ENCODE peak calls at places on chromosomes 5 and 9, in seven cellular contexts. L is brain microvascular endothelial cell, O is lower lobe of right lung, A is astrocyte of the cerebellum, P is cardiac fibroblast, F is fibroblast of lung, B is AG09309. G is an unnamed sample.

GRCh38 chr9:107246259-107247254 is 36.5 kb upstream of the RAD23B start:
- DNase-seq in A (no peak), B (no peak), F (peak), O (no peak), P (no peak), L (no peak), G (no peak)

GRCh38 chr5:119269061-119269579 is 86.7 kb upstream of the TNFAIP8 start:
- DNase-seq in A (no peak), L (peak), F (peak), O (peak), P (peak), B (no peak), G (no peak)

GRCh38 chr5:81203729-81204128 is 29.4 kb upstream of the CKMT2 start:
- DNase-seq in A (no peak), O (no peak), B (no peak), L (no peak), F (no peak), P (no peak), G (no peak)

GRCh38 chr9:19145881-19146280 is 18.6 kb upstream of the PLIN2 start:
- DNase-seq in A (no peak), F (no peak), L (no peak), P (no peak), O (no peak), B (no peak), G (no peak)

GRCh38 chr9:72577212-72577753 is 55.9 kb downstream of the TMC1 start:
- DNase-seq in F (peak), L (no peak), O (no peak), A (peak), B (peak), P (peak), G (peak)

GRCh38 chr5:87268970-87269377 is 1.3 kb downstream of the RASA1 start:
- DNase-seq in F (peak), A (no peak), B (no peak), P (no peak), O (no peak), L (no peak), G (no peak)

GRCh38 chr9:106927916-106928315 is 65.0 kb downstream of the ZNF462 start:
- DNase-seq in B (no peak), O (no peak), F (peak), A (no peak), P (peak), L (no peak), G (no peak)

GRCh38 chr5:150164640-150165039 is 1.9 kb upstream of the CDX1 start:
- DNase-seq in F (no peak), L (no peak), P (no peak), O (no peak), A (no peak), B (no peak), G (no peak)

GRCh38 chr5:154286557-154286956 is 96.0 kb downstream of the GALNT10 start:
- DNase-seq in L (no peak), A (no peak), O (no peak), P (peak), B (no peak), F (peak), G (no peak)

GRCh38 chr5:87541033-87541432 is 128.3 kb upstream of the CCNH start:
- DNase-seq in O (no peak), B (peak), P (peak), A (peak), F (peak), L (peak), G (no peak)

GRCh38 chr9:135522137-135522877 is 1.1 kb downstream of the LCN1 start:
- DNase-seq in P (no peak), B (no peak), F (no peak), O (no peak), A (no peak), L (no peak), G (no peak)

GRCh38 chr9:21856301-21857094 is 54.1 kb downstream of the MTAP start:
- DNase-seq in F (peak), O (no peak), A (no peak), B (peak), L (no peak), P (peak), G (peak)

GRCh38 chr9:32292611-32293010 is 91.8 kb upstream of the ACO1 start:
- DNase-seq in O (no peak), F (no peak), B (no peak), P (no peak), A (no peak), L (no peak), G (no peak)

GRCh38 chr9:101093620-101094019 is 65.1 kb downstream of the PLPPR1 start:
- DNase-seq in P (no peak), B (no peak), L (no peak), O (no peak), F (peak), A (peak), G (no peak)

GRCh38 chr9:88593537-88594185 is 58.7 kb downstream of the NXNL2 start:
- DNase-seq in O (no peak), P (peak), F (peak), B (no peak), L (peak), A (peak), G (no peak)

GRCh38 chr9:83707518-83707767 is 315 bp downstream of the UBQLN1 start:
- DNase-seq in B (peak), A (no peak), F (peak), O (no peak), L (peak), P (no peak), G (no peak)

GRCh38 chr5:176921669-176922196 is 22.6 kb upstream of the HK3 start:
- DNase-seq in O (no peak), F (peak), B (no peak), A (peak), P (no peak), L (no peak), G (no peak)

GRCh38 chr9:4196886-4197285 is 103.0 kb downstream of the GLIS3 start:
- DNase-seq in P (peak), A (no peak), F (no peak), L (no peak), O (no peak), B (no peak), G (no peak)

GRCh38 chr9:131593936-131594665 is 48.8 kb downstream of the PRRT1B start:
- DNase-seq in F (no peak), O (no peak), P (no peak), A (no peak), B (no peak), L (no peak), G (no peak)

GRCh38 chr9:131395027-131395744 is 1.3 kb downstream of the PRRC2B start:
- DNase-seq in A (no peak), P (no peak), L (no peak), B (no peak), F (peak), O (peak), G (no peak)

GRCh38 chr5:5348135-5348534 is 74.3 kb upstream of the ICE1 start:
- DNase-seq in F (no peak), L (no peak), A (no peak), B (no peak), O (no peak), P (no peak), G (no peak)

DNA sequence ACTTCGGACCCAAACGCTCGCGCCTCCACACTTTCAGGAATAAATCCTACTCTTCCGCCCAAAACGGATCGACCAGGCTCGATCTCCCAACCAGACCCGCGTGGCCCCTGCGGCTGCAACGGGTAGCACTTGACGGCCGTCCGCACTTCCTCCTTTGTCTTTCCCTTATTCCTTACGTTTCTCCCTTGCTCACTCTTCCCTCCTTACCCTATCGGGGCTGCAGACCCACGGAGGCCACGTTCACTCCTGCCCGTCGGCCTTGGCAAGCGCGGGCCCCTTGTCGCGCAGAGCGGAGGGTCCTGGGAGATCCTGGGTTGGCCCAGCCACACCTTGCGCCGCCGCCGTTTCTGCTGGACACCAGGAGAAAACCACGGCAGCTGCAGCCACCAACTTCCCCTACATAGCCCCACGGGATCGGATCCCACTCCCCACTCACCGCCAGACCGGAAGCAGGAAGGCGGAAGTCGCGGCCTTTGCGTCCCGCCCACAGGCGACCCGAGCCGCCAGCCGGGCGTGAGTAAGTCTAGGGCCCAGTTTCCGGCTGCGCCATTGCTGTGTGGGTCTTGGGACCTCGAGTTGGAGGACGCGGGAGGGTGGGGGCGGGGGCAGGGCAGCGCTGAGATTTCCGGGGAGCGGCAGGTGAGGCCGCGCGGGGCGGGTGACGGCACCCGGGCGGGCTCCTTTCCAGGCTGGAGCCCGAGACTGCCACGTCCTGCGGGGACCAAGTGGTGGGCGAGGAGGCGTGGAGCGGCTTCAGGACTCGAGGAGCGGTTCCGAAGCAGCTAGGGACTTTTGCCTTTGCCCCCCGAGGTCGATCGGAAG is at the start of gene SMIM15:
- DNase-seq in O (peak), F (peak), P (peak), B (peak), A (peak), L (peak), G (peak)
- TF ChIP-seq CTCF in O (no peak), F (no peak), P (no peak), B (no peak), A (no peak), L (no peak), G (no peak)

GRCh38 chr5:73496984-73497457 is 1.2 kb upstream of the BTF3 start:
- DNase-seq in P (peak), B (no peak), F (peak), A (peak), L (peak), O (no peak), G (peak)
- H3K4me3 ChIP-seq in P (no peak), B (no peak), F (peak), A (peak), L (no peak), O (no peak), G (peak)

GRCh38 chr9:79952401-79952800 is 380.6 kb downstream of the TLE4 start:
- DNase-seq in A (no peak), O (no peak), L (peak), B (no peak), F (peak), P (peak), G (no peak)

GRCh38 chr9:79953908-79954307 is 382.1 kb downstream of the TLE4 start:
- DNase-seq in F (no peak), A (no peak), L (no peak), P (no peak), B (no peak), O (no peak), G (no peak)

GRCh38 chr9:79955300-79955699 is 383.5 kb downstream of the TLE4 start:
- DNase-seq in B (no peak), F (no peak), O (no peak), P (peak), A (no peak), L (no peak), G (no peak)
- TF ChIP-seq CTCF in B (peak), F (peak), O (peak), P (peak), A (peak), L (peak), G (peak)

GRCh38 chr9:137295313-137296213 is 6.5 kb downstream of the NRARP start:
- DNase-seq in A (no peak), L (no peak), O (no peak), B (no peak), P (peak), F (no peak), G (no peak)
- H3K4me3 ChIP-seq in A (no peak), L (peak), O (peak), B (no peak), P (peak), F (no peak), G (no peak)

GRCh38 chr5:28523416-28523815 is 1485.0 kb upstream of the CDH9 start:
- DNase-seq in F (no peak), B (no peak), L (no peak), O (no peak), A (no peak), P (no peak), G (no peak)

DNA sequence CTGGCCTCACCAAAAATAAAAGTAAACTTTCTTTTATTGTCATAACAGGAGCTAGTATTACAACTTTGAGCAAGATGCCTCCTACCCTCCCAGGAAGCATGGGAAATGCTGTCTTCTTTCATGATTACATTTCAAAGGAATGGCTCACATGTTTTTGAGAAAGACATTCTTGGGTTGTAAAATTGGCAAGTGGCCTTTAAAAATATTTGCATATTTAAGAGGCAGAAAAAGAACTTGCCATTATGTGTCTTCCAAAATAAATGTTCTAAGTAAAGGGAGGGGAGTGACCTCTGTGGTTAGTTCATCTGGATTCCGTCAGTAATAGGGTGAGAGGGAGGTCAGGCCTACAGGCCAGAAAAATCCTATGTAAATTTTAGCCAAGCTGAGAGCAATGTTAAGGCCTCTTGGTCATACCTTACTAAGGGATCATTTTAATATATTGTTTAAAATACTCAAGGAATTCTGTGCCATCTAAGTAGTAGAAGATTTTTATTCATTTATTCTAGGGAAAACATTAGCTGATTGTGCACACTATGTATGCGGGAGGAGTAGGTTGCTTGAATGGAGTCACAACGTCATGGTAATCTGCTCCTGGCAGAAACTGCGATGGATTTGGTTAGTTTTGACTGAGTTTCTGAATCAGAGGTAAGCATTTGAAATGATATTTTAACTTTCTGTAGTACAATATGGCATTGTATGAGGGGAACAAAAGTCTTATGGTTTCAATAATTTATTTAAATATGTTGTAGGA is 1485.7 kb upstream of the CDH9 start:
- DNase-seq in A (peak), B (no peak), L (peak), P (peak), F (peak), O (no peak), G (no peak)
- TF ChIP-seq CTCF in A (no peak), B (no peak), L (no peak), P (no peak), F (no peak), O (no peak), G (no peak)

DNA sequence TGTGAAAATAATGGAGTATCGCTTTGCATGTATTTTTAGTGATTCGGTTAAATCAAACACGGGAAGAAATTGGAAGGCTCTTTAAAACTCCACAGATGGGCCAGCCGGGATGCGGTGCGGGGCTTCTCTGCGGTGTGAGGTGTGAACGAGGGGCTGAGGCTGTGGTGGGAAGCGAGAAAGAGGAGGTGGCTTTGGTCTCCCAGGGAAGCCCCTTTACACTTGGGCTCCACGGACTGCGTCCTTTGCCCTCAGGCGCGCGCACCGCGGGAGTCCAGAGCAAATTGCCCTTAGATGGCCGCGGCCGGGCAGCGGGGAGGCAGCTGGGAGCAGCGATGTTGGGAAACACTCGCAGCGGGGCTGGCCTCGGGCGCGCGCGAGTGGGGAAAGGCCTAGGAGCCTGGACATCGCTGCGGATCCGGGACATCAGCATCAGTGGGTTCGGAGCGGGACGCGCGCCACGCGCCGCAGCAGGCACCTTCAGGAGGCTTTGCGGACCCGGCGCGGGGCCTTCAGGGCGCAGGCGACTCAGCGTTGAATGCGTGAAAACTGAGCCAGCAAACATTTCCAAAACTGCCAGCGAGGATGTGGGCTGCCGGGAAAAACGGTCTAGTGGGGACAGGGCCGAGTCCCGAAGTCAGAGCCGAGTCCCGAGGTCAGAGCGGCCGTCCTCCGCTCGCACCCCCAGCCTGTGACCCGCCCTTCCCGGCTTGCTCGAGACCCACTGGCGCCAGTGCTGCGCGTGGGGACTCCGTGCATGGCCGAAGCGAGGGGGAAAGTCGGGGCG is 6.5 kb downstream of the IRX1 start:
- DNase-seq in B (no peak), A (no peak), P (no peak), F (peak), L (no peak), O (no peak), G (no peak)
- H3K4me3 ChIP-seq in B (no peak), A (peak), P (no peak), F (no peak), L (no peak), O (no peak), G (no peak)

DNA sequence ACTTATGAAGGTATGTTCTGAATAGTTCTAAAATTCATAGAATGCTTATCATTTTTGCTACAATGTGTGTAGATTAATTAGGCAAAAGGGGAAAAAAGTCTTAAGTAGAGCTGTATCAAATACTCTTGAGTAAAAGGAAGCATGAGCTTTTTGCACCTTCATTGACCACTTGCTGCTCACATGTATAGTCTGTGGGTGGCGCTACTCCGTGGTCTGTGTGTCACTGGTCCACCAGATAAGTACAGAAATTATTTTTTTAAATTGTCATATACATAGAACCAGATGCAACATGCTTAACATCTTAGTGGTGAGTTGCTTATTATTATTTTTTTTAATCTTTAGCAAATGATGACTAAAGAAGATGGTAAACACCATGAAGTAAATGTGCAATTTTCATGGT is 130.2 kb downstream of the MAN2A1 start:
- DNase-seq in A (no peak), F (no peak), B (no peak), L (no peak), O (no peak), P (no peak), G (no peak)
- TF ChIP-seq CTCF in A (no peak), F (no peak), B (no peak), L (no peak), O (no peak), P (no peak), G (no peak)

GRCh38 chr5:37900692-37901091 is 60.9 kb upstream of the GDNF start:
- DNase-seq in A (no peak), O (no peak), P (peak), L (peak), B (peak), F (peak), G (no peak)
- H3K4me3 ChIP-seq in A (no peak), O (no peak), P (no peak), L (no peak), B (no peak), F (no peak), G (no peak)

G was measured in HFF-Myc.